ENCODE peak calls at places on chromosomes 13 and 19, in six cellular contexts. G is dorsolateral prefrontal cortex, U is heart left ventricle, C is T-cell, T is nephron progenitor cell, O is GM23338. X is an unnamed sample.
A peak's percentile ranks its signal among the peaks of the same experiment; 100 is the strongest.

GRCh38 chr19:6800991-6801396 is 28.5 kb downstream of the VAV1 start:
- DNase-seq in T (no peak), C (no peak), O (no peak), G (no peak), U (no peak), X (no peak)

GRCh38 chr19:40542197-40542859 is 34.3 kb upstream of the SHKBP1 start:
- DNase-seq in G (no peak), O (no peak), U (peak; percentile 74), T (no peak), C (no peak), X (no peak)

GRCh38 chr19:19447536-19448237 is 42.2 kb downstream of the GATAD2A start:
- DNase-seq in U (no peak), O (no peak), G (no peak), T (no peak), C (peak; percentile 58), X (peak; percentile 65)

GRCh38 chr19:29965529-29965928 is 23.5 kb downstream of the URI1 start:
- DNase-seq in U (no peak), C (no peak), G (no peak), T (no peak), O (no peak), X (no peak)

GRCh38 chr19:5578094-5578846 is 10.5 kb upstream of the TINCR start:
- DNase-seq in T (peak; percentile 91), U (peak; percentile 60), O (peak; percentile 83), C (peak; percentile 60), G (peak; percentile 41), X (peak; percentile 50)

GRCh38 chr19:14370169-14370998 is 10.9 kb upstream of the ADGRE5 start:
- DNase-seq in U (no peak), O (no peak), C (peak; percentile 51), G (no peak), T (no peak), X (peak; percentile 73)

GRCh38 chr19:29088761-29089160 is 124.2 kb downstream of the UQCRFS1 start:
- DNase-seq in G (no peak), U (no peak), C (no peak), T (no peak), O (no peak), X (no peak)

GRCh38 chr13:99383946-99384345 is 76.7 kb upstream of the GPR183 start:
- DNase-seq in T (no peak), U (no peak), G (no peak), C (no peak), O (no peak), X (no peak)

GRCh38 chr19:13314761-13315160 is 164.6 kb downstream of the IER2 start:
- DNase-seq in C (no peak), O (no peak), U (no peak), G (no peak), T (no peak), X (no peak)